ENCODE peak calls at places on chromosome 5, in eight cellular contexts. C is stimulated activated CD8-positive, alpha-beta memory T cell treated with anti-CD3 and anti-CD28 coated beads, Interleukin-12 subunit alpha, Interleukin-12 subunit beta, amount 100 ng/mL, for 4 hours; I is epithelial cell of prostate; X is midbrain; B is GM06990; J is stimulated activated CD4-positive, alpha-beta T cell treated with anti-CD3 and anti-CD28 coated beads, Interleukin-4, amount 100 ng/mL, for 24 hours; S is endothelial cell of umbilical vein; M is cardiac fibroblast. L is an unnamed sample.
A peak's percentile ranks its signal among the peaks of the same experiment; 100 is the strongest.

GRCh38 chr5:10655041-10655685 is 91.3 kb downstream of the ANKRD33B start:
- DNase-seq in X (no peak), I (no peak), M (no peak), B (no peak), J (no peak), C (no peak), S (no peak), L (no peak)

GRCh38 chr5:43037929-43038510 is 2.1 kb downstream of the ANXA2R start:
- DNase-seq in B (peak; percentile 59), M (peak; percentile 83), C (no peak), X (no peak), I (no peak), J (peak; percentile 28), S (peak; percentile 89), L (no peak)

GRCh38 chr5:80191991-80192398 is 63.9 kb downstream of the SERINC5 start:
- DNase-seq in C (no peak), B (no peak), J (no peak), S (no peak), I (no peak), X (peak; percentile 70), M (peak; percentile 18), L (no peak)

GRCh38 chr5:52811067-52811749 is 23.5 kb downstream of the ITGA1 start:
- DNase-seq in I (peak; percentile 20), C (no peak), M (peak; percentile 51), X (no peak), J (no peak), B (no peak), S (no peak), L (no peak)

GRCh38 chr5:102036927-102037326 is 259.2 kb downstream of the SLCO4C1 start:
- DNase-seq in I (no peak), S (no peak), C (no peak), M (no peak), X (no peak), B (no peak), J (no peak), L (no peak)

GRCh38 chr5:169534311-169534880 is 49.2 kb upstream of the SPDL1 start:
- DNase-seq in J (no peak), I (no peak), S (no peak), C (no peak), B (no peak), X (no peak), M (no peak), L (no peak)

GRCh38 chr5:29614202-29614601 is 1579.3 kb upstream of the CDH6 start:
- DNase-seq in J (no peak), S (no peak), X (no peak), M (no peak), B (no peak), I (no peak), C (no peak), L (no peak)

GRCh38 chr5:113546711-113547159 is 33.2 kb downstream of the YTHDC2 start:
- DNase-seq in X (no peak), C (no peak), J (no peak), S (peak; percentile 21), B (no peak), M (peak; percentile 30), I (peak; percentile 18), L (no peak)

GRCh38 chr5:16931334-16932110 is 4.6 kb downstream of the MYO10 start:
- DNase-seq in C (no peak), X (no peak), M (peak; percentile 48), B (no peak), S (peak; percentile 55), J (no peak), I (no peak), L (no peak)

GRCh38 chr5:111820072-111820471 is 63.1 kb upstream of the NREP start:
- DNase-seq in M (no peak), J (no peak), C (no peak), S (no peak), I (no peak), B (no peak), X (no peak), L (no peak)

GRCh38 chr5:118956727-118957126 is 31.6 kb downstream of the DTWD2 start:
- DNase-seq in S (peak; percentile 9), B (no peak), X (no peak), J (no peak), I (no peak), C (no peak), M (peak; percentile 14), L (no peak)

GRCh38 chr5:122849746-122850145 is 4.3 kb downstream of the SNX24 start:
- DNase-seq in B (no peak), J (no peak), I (peak; percentile 62), S (no peak), X (no peak), M (no peak), C (no peak), L (no peak)

GRCh38 chr5:64895748-64896147 is 127.0 kb downstream of the CWC27 start:
- DNase-seq in S (no peak), M (no peak), X (no peak), J (no peak), C (no peak), I (no peak), B (no peak), L (no peak)

GRCh38 chr5:125401724-125402622 is 655.5 kb upstream of the ZNF608 start:
- DNase-seq in X (no peak), J (no peak), I (no peak), C (no peak), M (peak; percentile 15), B (no peak), S (no peak), L (no peak)

GRCh38 chr5:38796000-38796738 is 49.6 kb upstream of the OSMR start:
- DNase-seq in J (no peak), I (no peak), C (no peak), X (peak; percentile 55), S (peak; percentile 79), B (no peak), M (peak; percentile 15), L (no peak)

GRCh38 chr5:142845954-142846398 is 75.8 kb downstream of the ARHGAP26 start:
- DNase-seq in C (no peak), M (no peak), J (no peak), X (no peak), I (no peak), S (no peak), B (no peak), L (no peak)

GRCh38 chr5:18091758-18092157 is 457.5 kb downstream of the TAF11L14 start:
- DNase-seq in J (no peak), C (no peak), X (no peak), I (no peak), B (no peak), M (no peak), S (no peak), L (no peak)

GRCh38 chr5:136081192-136081591 is 51.5 kb upstream of the SMAD5 start:
- DNase-seq in S (no peak), B (no peak), C (no peak), M (no peak), J (no peak), I (no peak), X (no peak), L (no peak)

GRCh38 chr5:156119692-156120091 is 207.3 kb upstream of the SGCD start:
- DNase-seq in S (no peak), M (no peak), C (no peak), B (no peak), J (no peak), X (no peak), I (no peak), L (no peak)

GRCh38 chr5:74141053-74141452 is 499.5 kb downstream of the ENC1 start:
- DNase-seq in J (no peak), B (no peak), C (no peak), S (peak; percentile 89), X (no peak), I (no peak), M (peak; percentile 2), L (peak; percentile 47)

GRCh38 chr5:68738236-68738635 is 355.6 kb upstream of the SLC30A5 start:
- DNase-seq in I (no peak), B (no peak), X (no peak), S (no peak), J (no peak), M (no peak), C (no peak), L (no peak)

GRCh38 chr5:162323471-162323870 is 255.9 kb downstream of the GABRG2 start:
- DNase-seq in X (no peak), I (no peak), M (no peak), B (no peak), S (no peak), C (no peak), J (no peak), L (no peak)

GRCh38 chr5:4804619-4805211 is 335.4 kb upstream of the ADAMTS16 start:
- DNase-seq in S (no peak), J (no peak), B (no peak), M (no peak), C (no peak), X (no peak), I (no peak), L (no peak)

GRCh38 chr5:80761176-80761575 is 106.4 kb upstream of the DHFR start:
- DNase-seq in S (no peak), C (no peak), B (no peak), I (no peak), J (no peak), M (no peak), X (no peak), L (no peak)

GRCh38 chr5:136236479-136237083 is 43.6 kb upstream of the SMIM32 start:
- DNase-seq in J (no peak), S (no peak), B (no peak), M (no peak), C (no peak), X (no peak), I (no peak), L (no peak)